ENCODE peak calls at places on chromosomes 1 and 21, in seven cellular contexts. J is HCT116, A is HepG2, D is H1, S is GM12878, I is SK-N-SH, B is K562. T is an unnamed sample.

GRCh38 chr1:80594013-80594412 is 1206.7 kb upstream of the ADGRL2 start:
- DNase-seq in B (no peak), S (no peak), J (no peak), A (no peak), D (no peak), I (no peak), T (peak; percentile 18)

GRCh38 chr21:38269567-38269917 is 12.8 kb downstream of the KCNJ15 start:
- DNase-seq in D (no peak), J (no peak), I (no peak), A (no peak), B (no peak), S (peak; percentile 87), T (no peak)

GRCh38 chr21:43736224-43736883 is 17.4 kb downstream of the PDXK start:
- DNase-seq in A (no peak), D (no peak), S (no peak), B (no peak), J (no peak), I (no peak), T (no peak)

GRCh38 chr1:96130432-96130831 is 591.2 kb upstream of the PTBP2 start:
- DNase-seq in I (no peak), A (no peak), B (no peak), J (no peak), D (no peak), S (no peak), T (no peak)

GRCh38 chr1:226886142-226886901 is 15.9 kb downstream of the PSEN2 start:
- DNase-seq in J (no peak), I (no peak), D (no peak), S (no peak), A (no peak), B (no peak), T (no peak)

GRCh38 chr1:190477687-190478192 is at the start of gene BRINP3:
- DNase-seq in S (no peak), I (peak; percentile 4), B (no peak), A (no peak), J (no peak), D (no peak), T (no peak)

GRCh38 chr1:66752000-66752592 is at the start of gene DYNLT5:
- DNase-seq in B (no peak), J (no peak), A (no peak), D (peak; percentile 79), I (no peak), S (no peak), T (no peak)

GRCh38 chr1:28139033-28139712 is 37.3 kb downstream of the PTAFR start:
- DNase-seq in D (no peak), I (no peak), B (no peak), J (no peak), A (no peak), S (no peak), T (no peak)

GRCh38 chr1:196317535-196318522 is 290.4 kb downstream of the KCNT2 start:
- DNase-seq in D (no peak), I (no peak), A (peak; percentile 21), B (peak; percentile 47), S (no peak), J (peak; percentile 32), T (peak; percentile 4)

GRCh38 chr1:87200875-87201638 is 127.6 kb upstream of the LMO4 start:
- DNase-seq in J (no peak), D (no peak), B (no peak), A (no peak), S (no peak), I (no peak), T (no peak)

GRCh38 chr1:99465176-99465900 is 180.6 kb upstream of the PALMD start:
- DNase-seq in D (no peak), S (no peak), J (no peak), B (no peak), A (no peak), I (peak; percentile 58), T (peak; percentile 25)

GRCh38 chr1:227778401-227778947 is 37.0 kb upstream of the PRSS38 start:
- DNase-seq in A (no peak), J (no peak), B (no peak), I (no peak), D (no peak), S (no peak), T (no peak)

GRCh38 chr1:221101792-221102191 is 222.5 kb downstream of the HLX start:
- DNase-seq in A (no peak), J (no peak), D (no peak), S (no peak), B (no peak), I (no peak), T (no peak)

GRCh38 chr1:26337625-26338024 is 16.3 kb downstream of the CRYBG2 start:
- DNase-seq in B (no peak), A (no peak), J (no peak), D (no peak), S (no peak), I (no peak), T (no peak)

GRCh38 chr1:171258429-171258828 is 10.1 kb downstream of the FMO1 start:
- DNase-seq in J (no peak), D (no peak), B (no peak), S (no peak), I (no peak), A (no peak), T (no peak)

GRCh38 chr1:188652678-188653077 is 1823.9 kb downstream of the PLA2G4A start:
- DNase-seq in I (peak; percentile 31), S (no peak), B (no peak), D (no peak), A (no peak), J (no peak), T (no peak)

GRCh38 chr1:230185076-230186001 is 118.3 kb downstream of the GALNT2 start:
- DNase-seq in I (no peak), A (no peak), B (no peak), J (no peak), S (no peak), D (no peak), T (peak; percentile 46)

GRCh38 chr1:23957096-23957495 is 2.5 kb upstream of the PNRC2 start:
- DNase-seq in J (no peak), B (no peak), D (no peak), S (no peak), A (no peak), I (peak; percentile 65), T (no peak)

GRCh38 chr1:221672160-221672762 is 69.6 kb downstream of the DUSP10 start:
- DNase-seq in D (no peak), A (no peak), B (peak; percentile 18), S (no peak), J (no peak), I (no peak), T (no peak)

GRCh38 chr1:234067584-234067983 is 163.1 kb downstream of the SLC35F3 start:
- DNase-seq in J (no peak), S (no peak), B (no peak), A (no peak), I (no peak), D (no peak), T (no peak)
- TF ChIP-seq JUND in J (no peak), S (no peak), B (no peak), A (no peak), I (no peak), D (no peak), T (no peak)

DNA sequence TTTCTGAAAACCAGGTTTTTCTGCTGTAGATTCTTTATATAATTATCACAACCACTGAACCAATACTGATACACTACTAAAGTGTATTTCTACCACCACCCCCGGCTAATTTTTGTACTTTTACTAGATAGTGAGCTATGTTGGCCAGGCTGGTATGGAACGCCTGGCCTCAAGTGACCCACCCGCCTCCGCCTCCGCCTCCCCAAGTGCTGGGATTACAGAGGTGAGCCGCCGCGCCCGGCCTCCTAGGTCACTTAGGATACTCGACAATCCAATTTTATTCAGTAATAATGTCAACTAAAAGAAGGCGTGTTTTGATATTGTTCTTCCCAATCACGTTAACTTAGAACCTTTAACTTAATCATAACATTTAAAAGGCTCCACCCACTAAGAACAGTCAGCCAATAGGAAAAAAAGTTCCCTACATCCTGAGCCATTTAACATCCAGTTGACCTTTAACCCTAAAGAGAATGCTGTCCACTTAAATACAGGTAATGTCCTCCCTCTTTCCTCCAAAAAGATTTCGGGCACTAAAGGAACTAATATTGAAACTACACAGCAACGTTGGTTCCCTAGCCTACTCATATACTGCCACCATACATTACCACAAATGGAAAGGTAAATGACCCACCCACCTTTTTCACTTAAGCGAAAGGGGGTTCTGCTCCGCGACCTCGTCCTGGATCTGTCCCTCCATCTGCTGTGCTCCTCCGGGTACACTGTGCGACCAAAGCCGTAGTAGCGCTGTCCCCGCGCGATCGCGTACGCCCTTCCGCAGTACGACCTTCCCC is 1.2 kb downstream of the RSRP1 start:
- DNase-seq in A (peak; percentile 41), I (peak; percentile 55), J (no peak), B (peak; percentile 63), S (no peak), D (no peak), T (no peak)
- TF ChIP-seq JUND in A (no peak), I (no peak), J (no peak), B (no peak), S (no peak), D (no peak), T (no peak)

GRCh38 chr1:168762473-168762872 is 33.5 kb upstream of the DPT start:
- DNase-seq in I (no peak), S (no peak), B (no peak), J (no peak), A (no peak), D (no peak), T (no peak)

GRCh38 chr1:168766568-168766967 is 37.6 kb upstream of the DPT start:
- DNase-seq in S (no peak), B (no peak), I (no peak), D (no peak), A (peak; percentile 59), J (no peak), T (peak; percentile 58)

GRCh38 chr1:168760241-168760640 is 31.2 kb upstream of the DPT start:
- DNase-seq in S (no peak), I (no peak), A (no peak), J (no peak), B (no peak), D (no peak), T (no peak)

GRCh38 chr1:168760781-168761180 is 31.8 kb upstream of the DPT start:
- DNase-seq in J (no peak), S (no peak), I (no peak), A (no peak), B (no peak), D (no peak), T (no peak)

GRCh38 chr1:168763031-168763430 is 34.0 kb upstream of the DPT start:
- DNase-seq in D (no peak), I (no peak), B (no peak), A (no peak), J (no peak), S (no peak), T (no peak)
- TF ChIP-seq JUND in D (no peak), I (no peak), B (no peak), A (no peak), J (no peak), S (no peak), T (no peak)

GRCh38 chr1:40664167-40664537 is 1.3 kb downstream of the RIMS3 start:
- DNase-seq in A (no peak), D (no peak), S (no peak), J (no peak), B (no peak), I (peak; percentile 73), T (no peak)

GRCh38 chr1:40663324-40664166 is 1.9 kb downstream of the RIMS3 start:
- DNase-seq in S (no peak), B (no peak), A (no peak), D (no peak), I (peak; percentile 80), J (no peak), T (no peak)

GRCh38 chr1:40664791-40665190 is 691 bp downstream of the RIMS3 start:
- DNase-seq in I (no peak), D (peak; percentile 51), S (no peak), J (no peak), A (no peak), B (no peak), T (no peak)

GRCh38 chr1:40662864-40663263 is 2.6 kb downstream of the RIMS3 start:
- DNase-seq in S (no peak), D (no peak), B (no peak), A (no peak), J (no peak), I (no peak), T (no peak)

GRCh38 chr1:40665335-40666171 is at the start of gene RIMS3:
- DNase-seq in B (peak; percentile 86), D (peak; percentile 99), S (peak; percentile 28), J (peak; percentile 42), A (peak; percentile 55), I (peak; percentile 97), T (peak; percentile 63)
- TF ChIP-seq JUND in B (peak; percentile 18), D (no peak), S (no peak), J (no peak), A (no peak), I (no peak), T (no peak)